ENCODE peak calls at places on chromosomes 12 and 14, in five cellular contexts. K is activated naive CD4-positive, alpha-beta T cell treated with Interleukin-2 at 50 U/mL for 16 hours; G is effector memory CD8-positive, alpha-beta T cell; D is activated gamma-delta T cell treated with Interleukin-2 at 50 U/mL for 16 hours; X is NCI-H1048. A is an unnamed sample.

GRCh38 chr14:74703043-74703442 is 9.8 kb downstream of the AREL1 start:
- DNase-seq in K (no peak), G (no peak), D (no peak), X (no peak), A (no peak)

GRCh38 chr12:107027304-107028053 is 40.5 kb upstream of the MTERF2 start:
- DNase-seq in K (no peak), G (peak), D (no peak), X (peak), A (peak)

GRCh38 chr12:75706786-75707605 is 195.6 kb upstream of the KRR1 start:
- DNase-seq in K (no peak), G (no peak), D (no peak), X (no peak), A (no peak)

GRCh38 chr14:52043690-52044089 is 25.2 kb downstream of the NID2 start:
- DNase-seq in K (peak), G (peak), D (peak), X (peak), A (peak)

GRCh38 chr14:105483300-105484068 is 3.2 kb upstream of the CRIP1 start:
- DNase-seq in K (no peak), G (no peak), D (no peak), X (no peak), A (peak)

GRCh38 chr12:19482036-19482435 is 42.7 kb downstream of the AEBP2 start:
- DNase-seq in K (no peak), G (no peak), D (no peak), X (no peak), A (peak)

GRCh38 chr12:121279507-121279915 is 17.0 kb downstream of the CAMKK2 start:
- DNase-seq in K (no peak), G (no peak), D (no peak), X (no peak), A (no peak)

GRCh38 chr14:103736546-103737431 is 21.2 kb downstream of the ZFYVE21 start:
- DNase-seq in K (no peak), G (no peak), D (no peak), X (no peak), A (no peak)

GRCh38 chr12:45587877-45588530 is 141.5 kb upstream of the ARID2 start:
- DNase-seq in K (no peak), G (no peak), D (no peak), X (no peak), A (peak)

GRCh38 chr12:131912526-131913274 is 16.4 kb upstream of the PUS1 start:
- DNase-seq in K (no peak), G (no peak), D (no peak), X (no peak), A (peak)

GRCh38 chr14:85595981-85596380 is 66.0 kb downstream of the FLRT2 start:
- DNase-seq in K (no peak), G (no peak), D (no peak), X (no peak), A (no peak)

GRCh38 chr14:93953263-93953662 is 23.1 kb downstream of the ASB2 start:
- DNase-seq in K (no peak), G (no peak), D (no peak), X (no peak), A (no peak)

GRCh38 chr12:132560831-132561783 is 49.3 kb downstream of the LRCOL1 start:
- DNase-seq in K (peak), G (peak), D (peak), X (peak), A (peak)

GRCh38 chr14:101349108-101349507 is 212.2 kb upstream of the DIO3 start:
- DNase-seq in K (no peak), G (no peak), D (no peak), X (no peak), A (no peak)

GRCh38 chr14:64764641-64765520 is 60.7 kb downstream of the PLEKHG3 start:
- DNase-seq in K (peak), G (peak), D (peak), X (no peak), A (peak)

GRCh38 chr14:67240168-67240932 is 885 bp upstream of the PALS1 start:
- DNase-seq in K (peak), G (no peak), D (peak), X (no peak), A (peak)

GRCh38 chr14:104377256-104377655 is 202.3 kb upstream of the C14orf180 start:
- DNase-seq in K (no peak), G (no peak), D (no peak), X (no peak), A (no peak)

GRCh38 chr14:83885748-83886382 is 1644.1 kb upstream of the FLRT2 start:
- DNase-seq in K (no peak), G (no peak), D (no peak), X (no peak), A (no peak)

GRCh38 chr12:4272014-4272975 is 1.3 kb upstream of the CCND2 start:
- DNase-seq in K (peak), G (peak), D (peak), X (no peak), A (peak)

GRCh38 chr14:36750244-36750643 is 88.6 kb downstream of the PAX9 start:
- DNase-seq in K (no peak), G (no peak), D (no peak), X (no peak), A (no peak)

GRCh38 chr12:57101892-57102695 is 9.1 kb downstream of the STAT6 start:
- DNase-seq in K (no peak), G (no peak), D (no peak), X (no peak), A (no peak)

GRCh38 chr14:50082308-50082742 is 34.0 kb downstream of the VCPKMT start:
- DNase-seq in K (peak), G (peak), D (peak), X (no peak), A (no peak)

GRCh38 chr12:6959376-6960290 is 8.5 kb downstream of the PTPN6 start:
- DNase-seq in K (no peak), G (no peak), D (no peak), X (no peak), A (no peak)

GRCh38 chr14:100604709-100605108 is 17.5 kb upstream of the BEGAIN start:
- DNase-seq in K (no peak), G (no peak), D (no peak), X (no peak), A (no peak)

GRCh38 chr12:66633676-66634075 is 45.2 kb downstream of the GRIP1 start:
- DNase-seq in K (no peak), G (no peak), D (no peak), X (no peak), A (peak)

GRCh38 chr12:71164166-71164876 is 6.5 kb upstream of the TSPAN8 start:
- DNase-seq in K (no peak), G (no peak), D (no peak), X (no peak), A (no peak)